ENCODE peak calls at places on chromosome 16, in five cellular contexts. One of them, this sample, is unnamed.

GRCh38 chr16:66800856-66801255 is 528 bp downstream of the TERB1 start:
- DNase-seq in K562: no peak
- DNase-seq in SK-N-SH: peak
- DNase-seq in IMR-90: no peak
- DNase-seq in GM12878: no peak
- DNase-seq in this sample: no peak

GRCh38 chr16:65576631-65577030 is 454.8 kb upstream of the CDH11 start:
- DNase-seq in K562: peak
- DNase-seq in SK-N-SH: no peak
- DNase-seq in IMR-90: no peak
- DNase-seq in GM12878: no peak
- DNase-seq in this sample: no peak

GRCh38 chr16:66473654-66474519 is 46.8 kb downstream of the BEAN1 start:
- DNase-seq in K562: no peak
- DNase-seq in SK-N-SH: no peak
- DNase-seq in IMR-90: no peak
- DNase-seq in GM12878: no peak
- DNase-seq in this sample: no peak

GRCh38 chr16:86567701-86568571 is 1.3 kb downstream of the FOXC2 start:
- DNase-seq in K562: no peak
- DNase-seq in SK-N-SH: no peak
- DNase-seq in IMR-90: peak
- DNase-seq in GM12878: no peak
- DNase-seq in this sample: no peak

GRCh38 chr16:49513040-49513439 is 139.4 kb downstream of the C16orf78 start:
- DNase-seq in K562: peak
- DNase-seq in SK-N-SH: peak
- DNase-seq in IMR-90: no peak
- DNase-seq in GM12878: no peak
- DNase-seq in this sample: peak

GRCh38 chr16:85415196-85415988 is 197.7 kb upstream of the GSE1 start:
- DNase-seq in K562: no peak
- DNase-seq in SK-N-SH: peak
- DNase-seq in IMR-90: no peak
- DNase-seq in GM12878: no peak
- DNase-seq in this sample: no peak

GRCh38 chr16:83953796-83954576 is 946 bp downstream of the OSGIN1 start:
- DNase-seq in K562: peak
- DNase-seq in SK-N-SH: no peak
- DNase-seq in IMR-90: peak
- DNase-seq in GM12878: no peak
- DNase-seq in this sample: peak

GRCh38 chr16:12337776-12338655 is 361.5 kb downstream of the SNX29 start:
- DNase-seq in K562: no peak
- DNase-seq in SK-N-SH: no peak
- DNase-seq in IMR-90: peak
- DNase-seq in GM12878: no peak
- DNase-seq in this sample: no peak

GRCh38 chr16:86134802-86135461 is 236.0 kb downstream of the IRF8 start:
- DNase-seq in K562: no peak
- DNase-seq in SK-N-SH: no peak
- DNase-seq in IMR-90: peak
- DNase-seq in GM12878: no peak
- DNase-seq in this sample: no peak

GRCh38 chr16:2535644-2536021 is 2.2 kb upstream of the PDPK1 start:
- DNase-seq in K562: no peak
- DNase-seq in SK-N-SH: no peak
- DNase-seq in IMR-90: peak
- DNase-seq in GM12878: no peak
- DNase-seq in this sample: peak

GRCh38 chr16:31216552-31217530 is at the start of gene PYDC1:
- DNase-seq in K562: no peak
- DNase-seq in SK-N-SH: no peak
- DNase-seq in IMR-90: no peak
- DNase-seq in GM12878: no peak
- DNase-seq in this sample: no peak

GRCh38 chr16:56301391-56301850 is 110.1 kb downstream of the GNAO1 start:
- DNase-seq in K562: no peak
- DNase-seq in SK-N-SH: no peak
- DNase-seq in IMR-90: peak
- DNase-seq in GM12878: no peak
- DNase-seq in this sample: no peak

GRCh38 chr16:4260360-4260759 is 12.5 kb downstream of the TFAP4 start:
- DNase-seq in K562: no peak
- DNase-seq in SK-N-SH: no peak
- DNase-seq in IMR-90: no peak
- DNase-seq in GM12878: no peak
- DNase-seq in this sample: no peak

GRCh38 chr16:1261131-1261917 is 5.5 kb downstream of the TPSD1 start:
- DNase-seq in K562: no peak
- DNase-seq in SK-N-SH: no peak
- DNase-seq in IMR-90: no peak
- DNase-seq in GM12878: no peak
- DNase-seq in this sample: no peak

GRCh38 chr16:10616395-10616743 is 36.0 kb upstream of the EMP2 start:
- DNase-seq in K562: no peak
- DNase-seq in SK-N-SH: no peak
- DNase-seq in IMR-90: no peak
- DNase-seq in GM12878: no peak
- DNase-seq in this sample: no peak

GRCh38 chr16:35523991-35524390 is 2064.6 kb downstream of the TP53TG3F start:
- DNase-seq in K562: no peak
- DNase-seq in SK-N-SH: no peak
- DNase-seq in IMR-90: no peak
- DNase-seq in GM12878: no peak
- DNase-seq in this sample: no peak

GRCh38 chr16:57575468-57576277 is 33.2 kb downstream of the ADGRG5 start:
- DNase-seq in K562: no peak
- DNase-seq in SK-N-SH: no peak
- DNase-seq in IMR-90: no peak
- DNase-seq in GM12878: no peak
- DNase-seq in this sample: no peak

GRCh38 chr16:67770371-67770991 is 35.9 kb downstream of the RANBP10 start:
- DNase-seq in K562: no peak
- DNase-seq in SK-N-SH: no peak
- DNase-seq in IMR-90: peak
- DNase-seq in GM12878: no peak
- DNase-seq in this sample: no peak

DNA sequence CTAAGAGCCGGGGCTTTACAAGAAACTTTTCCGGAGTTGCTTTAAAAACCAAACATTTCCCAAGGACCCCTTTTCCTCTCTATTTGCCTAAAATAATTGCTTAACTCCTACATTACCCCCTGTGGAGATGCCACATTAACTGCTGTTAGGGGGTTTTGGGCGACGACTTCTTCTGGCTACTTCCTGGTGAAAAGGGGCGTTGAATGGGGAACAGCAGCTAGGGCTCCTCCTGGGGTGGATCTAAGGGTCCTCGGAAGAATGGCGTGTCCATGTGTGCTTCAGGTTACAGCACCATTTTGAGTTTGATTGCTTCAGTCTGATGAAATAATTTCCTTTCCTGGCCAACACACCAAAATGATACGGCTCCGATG is 22.0 kb downstream of the ABCC1 start:
- DNase-seq in K562: no peak
- DNase-seq in SK-N-SH: no peak
- DNase-seq in IMR-90: no peak
- DNase-seq in GM12878: no peak
- DNase-seq in this sample: no peak
- H3K4me2 ChIP-seq in K562: no peak
- H3K4me2 ChIP-seq in SK-N-SH: no peak
- H3K4me2 ChIP-seq in IMR-90: no peak
- H3K4me2 ChIP-seq in GM12878: no peak
- H3K4me2 ChIP-seq in this sample: no peak

GRCh38 chr16:80530479-80530878 is 10.3 kb upstream of the DYNLRB2 start:
- DNase-seq in K562: no peak
- DNase-seq in SK-N-SH: no peak
- DNase-seq in IMR-90: no peak
- DNase-seq in GM12878: no peak
- DNase-seq in this sample: no peak

GRCh38 chr16:80525420-80525819 is 15.4 kb upstream of the DYNLRB2 start:
- DNase-seq in K562: no peak
- DNase-seq in SK-N-SH: no peak
- DNase-seq in IMR-90: no peak
- DNase-seq in GM12878: no peak
- DNase-seq in this sample: no peak

GRCh38 chr16:80526418-80527061 is 14.3 kb upstream of the DYNLRB2 start:
- DNase-seq in K562: peak
- DNase-seq in SK-N-SH: peak
- DNase-seq in IMR-90: peak
- DNase-seq in GM12878: no peak
- DNase-seq in this sample: no peak

GRCh38 chr16:80527297-80527696 is 13.5 kb upstream of the DYNLRB2 start:
- DNase-seq in K562: peak
- DNase-seq in SK-N-SH: peak
- DNase-seq in IMR-90: peak
- DNase-seq in GM12878: no peak
- DNase-seq in this sample: no peak
- TF ChIP-seq RCOR1 in K562: no peak
- TF ChIP-seq RCOR1 in SK-N-SH: no peak
- TF ChIP-seq RCOR1 in IMR-90: no peak
- TF ChIP-seq RCOR1 in GM12878: no peak
- TF ChIP-seq RCOR1 in this sample: no peak

GRCh38 chr16:81650281-81650680 is 128.8 kb upstream of the PLCG2 start:
- DNase-seq in K562: no peak
- DNase-seq in SK-N-SH: no peak
- DNase-seq in IMR-90: no peak
- DNase-seq in GM12878: no peak
- DNase-seq in this sample: no peak

GRCh38 chr16:81649561-81649960 is 129.5 kb upstream of the PLCG2 start:
- DNase-seq in K562: no peak
- DNase-seq in SK-N-SH: no peak
- DNase-seq in IMR-90: peak
- DNase-seq in GM12878: no peak
- DNase-seq in this sample: no peak

GRCh38 chr16:81652798-81653505 is 126.1 kb upstream of the PLCG2 start:
- DNase-seq in K562: no peak
- DNase-seq in SK-N-SH: no peak
- DNase-seq in IMR-90: no peak
- DNase-seq in GM12878: no peak
- DNase-seq in this sample: no peak

GRCh38 chr16:81651758-81652718 is 127.1 kb upstream of the PLCG2 start:
- DNase-seq in K562: peak
- DNase-seq in SK-N-SH: no peak
- DNase-seq in IMR-90: no peak
- DNase-seq in GM12878: no peak
- DNase-seq in this sample: no peak

DNA sequence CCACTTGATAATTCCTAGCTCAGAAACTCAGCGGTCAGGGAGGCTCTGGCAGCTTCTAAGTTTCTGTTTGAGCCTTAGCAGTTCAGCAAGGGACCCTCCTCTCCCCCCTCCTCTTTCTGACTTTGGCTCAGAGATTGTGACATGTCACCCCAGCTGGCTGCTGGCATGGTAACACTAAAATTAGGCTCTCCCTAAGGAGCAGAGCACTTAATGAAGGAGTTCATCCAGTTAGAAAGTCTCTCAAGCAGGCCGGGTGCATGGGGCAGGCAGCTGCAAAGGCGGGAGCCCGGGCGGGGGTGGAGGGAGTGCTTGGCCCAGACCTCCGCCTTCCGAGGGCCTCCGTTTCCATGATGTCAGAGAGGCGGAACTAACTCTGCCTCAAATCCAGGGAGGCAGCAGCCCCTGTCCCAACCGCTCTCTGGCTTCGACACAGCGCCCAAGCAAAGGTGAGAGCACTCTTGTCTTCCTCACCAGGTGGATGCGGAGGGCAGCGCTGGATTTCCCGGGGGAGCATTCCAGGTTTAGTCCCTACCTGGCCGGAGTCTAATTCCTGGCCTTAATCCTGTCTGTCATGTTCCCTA is 128.0 kb upstream of the PLCG2 start:
- DNase-seq in K562: peak
- DNase-seq in SK-N-SH: no peak
- DNase-seq in IMR-90: no peak
- DNase-seq in GM12878: no peak
- DNase-seq in this sample: no peak
- H3K4me2 ChIP-seq in K562: peak
- H3K4me2 ChIP-seq in SK-N-SH: no peak
- H3K4me2 ChIP-seq in IMR-90: no peak
- H3K4me2 ChIP-seq in GM12878: no peak
- H3K4me2 ChIP-seq in this sample: no peak

DNA sequence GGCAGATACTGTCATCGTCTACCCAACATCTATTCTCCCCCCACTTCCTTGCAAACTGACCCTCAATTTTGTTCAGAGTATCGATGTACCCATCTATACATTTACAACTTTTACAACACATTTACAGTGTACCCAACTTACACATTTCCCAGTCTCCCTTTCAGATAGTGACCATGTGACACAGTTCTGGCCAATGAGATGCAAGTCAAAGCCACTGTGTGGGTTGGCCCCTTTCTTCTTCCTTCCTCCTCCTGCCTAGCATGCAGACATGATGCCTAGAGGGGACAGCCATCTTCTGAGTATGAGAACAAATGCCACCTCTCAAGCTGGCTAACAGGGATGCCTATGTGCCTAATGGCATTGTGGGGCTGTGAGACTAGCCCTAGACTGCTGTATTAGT is 11.3 kb upstream of the NFAT5 start:
- DNase-seq in K562: peak
- DNase-seq in SK-N-SH: no peak
- DNase-seq in IMR-90: no peak
- DNase-seq in GM12878: no peak
- DNase-seq in this sample: no peak
- TF ChIP-seq RCOR1 in K562: no peak
- TF ChIP-seq RCOR1 in SK-N-SH: no peak
- TF ChIP-seq RCOR1 in IMR-90: no peak
- TF ChIP-seq RCOR1 in GM12878: no peak
- TF ChIP-seq RCOR1 in this sample: no peak

GRCh38 chr16:89688395-89688794 is 1.9 kb downstream of the CDK10 start:
- DNase-seq in K562: no peak
- DNase-seq in SK-N-SH: no peak
- DNase-seq in IMR-90: no peak
- DNase-seq in GM12878: no peak
- DNase-seq in this sample: no peak
- H3K4me2 ChIP-seq in K562: no peak
- H3K4me2 ChIP-seq in SK-N-SH: no peak
- H3K4me2 ChIP-seq in IMR-90: no peak
- H3K4me2 ChIP-seq in GM12878: peak
- H3K4me2 ChIP-seq in this sample: no peak